ENCODE peak calls at places on chromosomes 4 and X, in ten cellular contexts. One of them, this sample, is unnamed.

GRCh38 chrX:120310861-120311631 is at the start of gene TMEM255A:
- DNase-seq in HCT116: no peak
- DNase-seq in breast epithelium: no peak
- DNase-seq in SK-N-SH: peak; percentile 47
- DNase-seq in GM23338: peak; percentile 55
- DNase-seq in spleen: peak; percentile 77
- DNase-seq in H1: peak; percentile 56
- DNase-seq in Panc1: no peak
- DNase-seq in sigmoid colon: peak; percentile 68
- DNase-seq in suprapubic skin: no peak
- DNase-seq in this sample: no peak

GRCh38 chr4:142645478-142646108 is 200.5 kb downstream of the INPP4B start:
- DNase-seq in HCT116: no peak
- DNase-seq in breast epithelium: no peak
- DNase-seq in SK-N-SH: no peak
- DNase-seq in GM23338: no peak
- DNase-seq in spleen: no peak
- DNase-seq in H1: no peak
- DNase-seq in Panc1: no peak
- DNase-seq in sigmoid colon: no peak
- DNase-seq in suprapubic skin: no peak
- DNase-seq in this sample: no peak

GRCh38 chr4:13700196-13701140 is 72.9 kb upstream of the BOD1L1 start:
- DNase-seq in HCT116: no peak
- DNase-seq in breast epithelium: no peak
- DNase-seq in SK-N-SH: no peak
- DNase-seq in GM23338: no peak
- DNase-seq in spleen: no peak
- DNase-seq in H1: no peak
- DNase-seq in Panc1: peak; percentile 18
- DNase-seq in sigmoid colon: no peak
- DNase-seq in suprapubic skin: no peak
- DNase-seq in this sample: no peak

GRCh38 chr4:38013461-38014366 is 53.5 kb downstream of the PTTG2 start:
- DNase-seq in HCT116: peak; percentile 31
- DNase-seq in breast epithelium: no peak
- DNase-seq in SK-N-SH: no peak
- DNase-seq in GM23338: no peak
- DNase-seq in spleen: no peak
- DNase-seq in H1: no peak
- DNase-seq in Panc1: peak; percentile 10
- DNase-seq in sigmoid colon: peak; percentile 83
- DNase-seq in suprapubic skin: no peak
- DNase-seq in this sample: peak; percentile 85

GRCh38 chr4:81405900-81406401 is 65.8 kb downstream of the RASGEF1B start:
- DNase-seq in HCT116: peak; percentile 68
- DNase-seq in breast epithelium: no peak
- DNase-seq in SK-N-SH: peak; percentile 47
- DNase-seq in GM23338: peak; percentile 88
- DNase-seq in spleen: no peak
- DNase-seq in H1: no peak
- DNase-seq in Panc1: peak; percentile 41
- DNase-seq in sigmoid colon: no peak
- DNase-seq in suprapubic skin: no peak
- DNase-seq in this sample: peak; percentile 42

GRCh38 chrX:108090474-108091265 is 672 bp downstream of the PSMD10 start:
- DNase-seq in HCT116: no peak
- DNase-seq in breast epithelium: no peak
- DNase-seq in SK-N-SH: no peak
- DNase-seq in GM23338: no peak
- DNase-seq in spleen: no peak
- DNase-seq in H1: no peak
- DNase-seq in Panc1: no peak
- DNase-seq in sigmoid colon: no peak
- DNase-seq in suprapubic skin: no peak
- DNase-seq in this sample: no peak

GRCh38 chrX:20218809-20219505 is 47.8 kb downstream of the RPS6KA3 start:
- DNase-seq in HCT116: no peak
- DNase-seq in breast epithelium: no peak
- DNase-seq in SK-N-SH: no peak
- DNase-seq in GM23338: peak; percentile 9
- DNase-seq in spleen: no peak
- DNase-seq in H1: no peak
- DNase-seq in Panc1: no peak
- DNase-seq in sigmoid colon: peak; percentile 65
- DNase-seq in suprapubic skin: no peak
- DNase-seq in this sample: no peak

GRCh38 chr4:140343303-140343702 is 30.1 kb upstream of the SCOC start:
- DNase-seq in HCT116: peak; percentile 31
- DNase-seq in breast epithelium: no peak
- DNase-seq in SK-N-SH: no peak
- DNase-seq in GM23338: no peak
- DNase-seq in spleen: no peak
- DNase-seq in H1: no peak
- DNase-seq in Panc1: no peak
- DNase-seq in sigmoid colon: no peak
- DNase-seq in suprapubic skin: no peak
- DNase-seq in this sample: peak; percentile 91

GRCh38 chr4:98662619-98663225 is 4.3 kb upstream of the TSPAN5 start:
- DNase-seq in HCT116: no peak
- DNase-seq in breast epithelium: no peak
- DNase-seq in SK-N-SH: no peak
- DNase-seq in GM23338: peak; percentile 75
- DNase-seq in spleen: peak; percentile 78
- DNase-seq in H1: peak; percentile 64
- DNase-seq in Panc1: no peak
- DNase-seq in sigmoid colon: no peak
- DNase-seq in suprapubic skin: no peak
- DNase-seq in this sample: no peak

GRCh38 chr4:102196221-102196620 is 149.1 kb downstream of the SLC39A8 start:
- DNase-seq in HCT116: no peak
- DNase-seq in breast epithelium: no peak
- DNase-seq in SK-N-SH: no peak
- DNase-seq in GM23338: no peak
- DNase-seq in spleen: no peak
- DNase-seq in H1: no peak
- DNase-seq in Panc1: no peak
- DNase-seq in sigmoid colon: no peak
- DNase-seq in suprapubic skin: no peak
- DNase-seq in this sample: no peak

GRCh38 chr4:138727704-138728103 is 287.9 kb upstream of the NOCT start:
- DNase-seq in HCT116: no peak
- DNase-seq in breast epithelium: no peak
- DNase-seq in SK-N-SH: no peak
- DNase-seq in GM23338: no peak
- DNase-seq in spleen: no peak
- DNase-seq in H1: no peak
- DNase-seq in Panc1: no peak
- DNase-seq in sigmoid colon: no peak
- DNase-seq in suprapubic skin: no peak
- DNase-seq in this sample: no peak

GRCh38 chr4:152735302-152735917 is 44.1 kb downstream of the TIGD4 start:
- DNase-seq in HCT116: peak; percentile 12
- DNase-seq in breast epithelium: no peak
- DNase-seq in SK-N-SH: peak; percentile 50
- DNase-seq in GM23338: peak; percentile 63
- DNase-seq in spleen: no peak
- DNase-seq in H1: no peak
- DNase-seq in Panc1: no peak
- DNase-seq in sigmoid colon: no peak
- DNase-seq in suprapubic skin: no peak
- DNase-seq in this sample: no peak

GRCh38 chr4:138088449-138089208 is 153.5 kb downstream of the SLC7A11 start:
- DNase-seq in HCT116: no peak
- DNase-seq in breast epithelium: no peak
- DNase-seq in SK-N-SH: no peak
- DNase-seq in GM23338: no peak
- DNase-seq in spleen: peak; percentile 73
- DNase-seq in H1: no peak
- DNase-seq in Panc1: no peak
- DNase-seq in sigmoid colon: no peak
- DNase-seq in suprapubic skin: no peak
- DNase-seq in this sample: no peak

GRCh38 chr4:31660916-31661315 is 940.7 kb downstream of the PCDH7 start:
- DNase-seq in HCT116: no peak
- DNase-seq in breast epithelium: no peak
- DNase-seq in SK-N-SH: no peak
- DNase-seq in GM23338: no peak
- DNase-seq in spleen: no peak
- DNase-seq in H1: no peak
- DNase-seq in Panc1: no peak
- DNase-seq in sigmoid colon: no peak
- DNase-seq in suprapubic skin: no peak
- DNase-seq in this sample: no peak

GRCh38 chr4:143085224-143085623 is 99.5 kb upstream of the USP38 start:
- DNase-seq in HCT116: no peak
- DNase-seq in breast epithelium: no peak
- DNase-seq in SK-N-SH: no peak
- DNase-seq in GM23338: peak; percentile 11
- DNase-seq in spleen: no peak
- DNase-seq in H1: no peak
- DNase-seq in Panc1: no peak
- DNase-seq in sigmoid colon: no peak
- DNase-seq in suprapubic skin: no peak
- DNase-seq in this sample: no peak

GRCh38 chrX:136397001-136397400 is 90.7 kb upstream of the BRS3 start:
- DNase-seq in HCT116: no peak
- DNase-seq in breast epithelium: no peak
- DNase-seq in SK-N-SH: no peak
- DNase-seq in GM23338: peak; percentile 1
- DNase-seq in spleen: no peak
- DNase-seq in H1: no peak
- DNase-seq in Panc1: no peak
- DNase-seq in sigmoid colon: no peak
- DNase-seq in suprapubic skin: no peak
- DNase-seq in this sample: no peak

GRCh38 chrX:114201622-114202021 is 382.3 kb upstream of the HTR2C start:
- DNase-seq in HCT116: no peak
- DNase-seq in breast epithelium: no peak
- DNase-seq in SK-N-SH: no peak
- DNase-seq in GM23338: peak; percentile 35
- DNase-seq in spleen: no peak
- DNase-seq in H1: no peak
- DNase-seq in Panc1: no peak
- DNase-seq in sigmoid colon: no peak
- DNase-seq in suprapubic skin: no peak
- DNase-seq in this sample: no peak

GRCh38 chr4:6939761-6940743 is 30.4 kb downstream of the TBC1D14 start:
- DNase-seq in HCT116: no peak
- DNase-seq in breast epithelium: no peak
- DNase-seq in SK-N-SH: no peak
- DNase-seq in GM23338: no peak
- DNase-seq in spleen: no peak
- DNase-seq in H1: no peak
- DNase-seq in Panc1: no peak
- DNase-seq in sigmoid colon: no peak
- DNase-seq in suprapubic skin: no peak
- DNase-seq in this sample: no peak
- H3K4me1 ChIP-seq in HCT116: peaks cover 38% of the 10 kb centered on the region
- H3K4me1 ChIP-seq in breast epithelium: peaks cover 7% of the 10 kb centered on the region
- H3K4me1 ChIP-seq in SK-N-SH: peaks cover 20% of the 10 kb centered on the region
- H3K4me1 ChIP-seq in GM23338: peaks cover 36% of the 10 kb centered on the region
- H3K4me1 ChIP-seq in spleen: peaks cover 99% of the 10 kb centered on the region
- H3K4me1 ChIP-seq in H1: peaks cover 51% of the 10 kb centered on the region
- H3K4me1 ChIP-seq in Panc1: peaks cover 45% of the 10 kb centered on the region
- H3K4me1 ChIP-seq in sigmoid colon: peaks cover 24% of the 10 kb centered on the region
- H3K4me1 ChIP-seq in suprapubic skin: peaks cover 35% of the 10 kb centered on the region
- H3K4me1 ChIP-seq in this sample: peaks cover 36% of the 10 kb centered on the region

GRCh38 chr4:169675825-169676224 is 55.4 kb downstream of the CLCN3 start:
- DNase-seq in HCT116: no peak
- DNase-seq in breast epithelium: no peak
- DNase-seq in SK-N-SH: no peak
- DNase-seq in GM23338: no peak
- DNase-seq in spleen: no peak
- DNase-seq in H1: no peak
- DNase-seq in Panc1: no peak
- DNase-seq in sigmoid colon: no peak
- DNase-seq in suprapubic skin: no peak
- DNase-seq in this sample: no peak

GRCh38 chr4:169682360-169683047 is 62.1 kb downstream of the CLCN3 start:
- DNase-seq in HCT116: no peak
- DNase-seq in breast epithelium: no peak
- DNase-seq in SK-N-SH: no peak
- DNase-seq in GM23338: no peak
- DNase-seq in spleen: no peak
- DNase-seq in H1: no peak
- DNase-seq in Panc1: no peak
- DNase-seq in sigmoid colon: no peak
- DNase-seq in suprapubic skin: no peak
- DNase-seq in this sample: no peak

GRCh38 chr4:169677150-169677732 is 56.9 kb downstream of the CLCN3 start:
- DNase-seq in HCT116: no peak
- DNase-seq in breast epithelium: no peak
- DNase-seq in SK-N-SH: no peak
- DNase-seq in GM23338: no peak
- DNase-seq in spleen: no peak
- DNase-seq in H1: no peak
- DNase-seq in Panc1: no peak
- DNase-seq in sigmoid colon: no peak
- DNase-seq in suprapubic skin: no peak
- DNase-seq in this sample: no peak
- TF ChIP-seq POLR2AphosphoS5 in HCT116: no peak
- TF ChIP-seq POLR2AphosphoS5 in breast epithelium: no peak
- TF ChIP-seq POLR2AphosphoS5 in SK-N-SH: no peak
- TF ChIP-seq POLR2AphosphoS5 in GM23338: no peak
- TF ChIP-seq POLR2AphosphoS5 in spleen: no peak
- TF ChIP-seq POLR2AphosphoS5 in H1: no peak
- TF ChIP-seq POLR2AphosphoS5 in Panc1: no peak
- TF ChIP-seq POLR2AphosphoS5 in sigmoid colon: no peak
- TF ChIP-seq POLR2AphosphoS5 in suprapubic skin: no peak
- TF ChIP-seq POLR2AphosphoS5 in this sample: no peak

DNA sequence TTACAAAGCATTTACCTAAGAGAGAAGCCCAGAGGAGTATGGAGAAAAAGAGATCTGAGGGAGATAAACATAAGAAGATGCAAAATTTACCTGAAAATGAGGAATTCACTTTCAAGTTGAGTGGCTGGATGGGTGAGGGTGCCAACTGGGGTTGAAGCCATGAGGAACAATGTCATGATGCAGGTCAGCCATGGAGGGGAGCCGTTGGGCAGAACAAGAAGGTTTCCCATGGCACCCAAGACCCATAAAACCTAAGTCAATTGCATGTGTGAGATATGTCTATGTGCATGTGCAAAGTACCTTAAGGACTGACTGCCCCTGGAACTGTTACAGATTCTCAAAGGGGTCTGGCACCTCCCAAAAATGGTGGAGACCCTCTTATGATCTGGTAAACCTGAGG is 46.6 kb upstream of the PRRG1 start:
- DNase-seq in HCT116: peak; percentile 10
- DNase-seq in breast epithelium: no peak
- DNase-seq in SK-N-SH: no peak
- DNase-seq in GM23338: peak; percentile 52
- DNase-seq in spleen: no peak
- DNase-seq in H1: peak; percentile 41
- DNase-seq in Panc1: no peak
- DNase-seq in sigmoid colon: no peak
- DNase-seq in suprapubic skin: no peak
- DNase-seq in this sample: no peak
- TF ChIP-seq CTCF in HCT116: no peak
- TF ChIP-seq CTCF in breast epithelium: no peak
- TF ChIP-seq CTCF in SK-N-SH: peak; percentile 41
- TF ChIP-seq CTCF in GM23338: peak; percentile 75
- TF ChIP-seq CTCF in spleen: no peak
- TF ChIP-seq CTCF in H1: peak; percentile 49
- TF ChIP-seq CTCF in Panc1: peak; percentile 5
- TF ChIP-seq CTCF in sigmoid colon: no peak
- TF ChIP-seq CTCF in suprapubic skin: no peak
- TF ChIP-seq CTCF in this sample: no peak

GRCh38 chr4:3040447-3041191 is 33.7 kb downstream of the HTT-AS start:
- DNase-seq in HCT116: no peak
- DNase-seq in breast epithelium: no peak
- DNase-seq in SK-N-SH: no peak
- DNase-seq in GM23338: no peak
- DNase-seq in spleen: peak; percentile 82
- DNase-seq in H1: no peak
- DNase-seq in Panc1: no peak
- DNase-seq in sigmoid colon: no peak
- DNase-seq in suprapubic skin: peak; percentile 60
- DNase-seq in this sample: no peak
- H3K4me1 ChIP-seq in HCT116: peaks cover 10% of the 10 kb centered on the region
- H3K4me1 ChIP-seq in breast epithelium: peaks cover 4% of the 10 kb centered on the region
- H3K4me1 ChIP-seq in SK-N-SH: peaks cover 3% of the 10 kb centered on the region
- H3K4me1 ChIP-seq in GM23338: peaks cover 5% of the 10 kb centered on the region
- H3K4me1 ChIP-seq in spleen: peaks cover 67% of the 10 kb centered on the region
- H3K4me1 ChIP-seq in H1: no peaks in the 10 kb centered on the region
- H3K4me1 ChIP-seq in Panc1: no peaks in the 10 kb centered on the region
- H3K4me1 ChIP-seq in sigmoid colon: peaks cover 24% of the 10 kb centered on the region
- H3K4me1 ChIP-seq in suprapubic skin: peaks cover 40% of the 10 kb centered on the region
- H3K4me1 ChIP-seq in this sample: peaks cover 44% of the 10 kb centered on the region